ENCODE peak calls at places on chromosomes 11 and 22, in five cellular contexts. D, O, B, N and X are unnamed samples. For H3K27me3, the result is how much of the 10 kb centered on the place peaks cover.

GRCh38 chr22:24751518-24751917 is 23.0 kb downstream of the PIWIL3 start:
- DNase-seq in D (no peak), O (no peak), B (no peak), N (no peak), X (no peak)

GRCh38 chr11:12808519-12808918 is 134.3 kb downstream of the TEAD1 start:
- DNase-seq in D (no peak), O (no peak), B (no peak), N (no peak), X (peak)

GRCh38 chr11:71936825-71937224 is 8.0 kb downstream of the RNF121 start:
- DNase-seq in D (no peak), O (no peak), B (no peak), N (no peak), X (peak)

GRCh38 chr11:18016789-18017188 is 3.9 kb upstream of the SERGEF start:
- DNase-seq in D (no peak), O (no peak), B (no peak), N (no peak), X (no peak)

GRCh38 chr22:19622061-19622441 is 92.3 kb upstream of the SEPTIN5 start:
- DNase-seq in D (no peak), O (no peak), B (no peak), N (no peak), X (no peak)

GRCh38 chr11:6703247-6704063 is 20.3 kb upstream of the MRPL17 start:
- DNase-seq in D (no peak), O (peak), B (peak), N (peak), X (peak)

GRCh38 chr22:33909075-33909458 is 11.2 kb downstream of the LARGE1 start:
- DNase-seq in D (no peak), O (peak), B (no peak), N (no peak), X (peak)

GRCh38 chr22:36116127-36116526 is 44.4 kb downstream of the APOL3 start:
- DNase-seq in D (no peak), O (no peak), B (no peak), N (no peak), X (no peak)

GRCh38 chr11:95788921-95789505 is 569 bp downstream of the FAM76B start:
- DNase-seq in D (no peak), O (peak), B (peak), N (peak), X (peak)

GRCh38 chr22:31344369-31345330 is 1.5 kb downstream of the PATZ1 start:
- DNase-seq in D (peak), O (peak), B (peak), N (peak), X (peak)

GRCh38 chr22:30984317-30984716 is 15.3 kb downstream of the TUG1 start:
- DNase-seq in D (no peak), O (no peak), B (no peak), N (no peak), X (no peak)

GRCh38 chr11:2800655-2801531 is 84.7 kb downstream of the CDKN1C start:
- DNase-seq in D (no peak), O (no peak), B (peak), N (peak), X (no peak)

GRCh38 chr22:48717883-48718817 is 1109.5 kb downstream of the BRD1 start:
- DNase-seq in D (no peak), O (no peak), B (no peak), N (no peak), X (no peak)

GRCh38 chr11:86537541-86538222 is 134.7 kb downstream of the ME3 start:
- DNase-seq in D (no peak), O (no peak), B (no peak), N (no peak), X (peak)

GRCh38 chr11:128692750-128693578 is 908 bp upstream of the FLI1 start:
- DNase-seq in D (peak), O (peak), B (peak), N (no peak), X (peak)

DNA sequence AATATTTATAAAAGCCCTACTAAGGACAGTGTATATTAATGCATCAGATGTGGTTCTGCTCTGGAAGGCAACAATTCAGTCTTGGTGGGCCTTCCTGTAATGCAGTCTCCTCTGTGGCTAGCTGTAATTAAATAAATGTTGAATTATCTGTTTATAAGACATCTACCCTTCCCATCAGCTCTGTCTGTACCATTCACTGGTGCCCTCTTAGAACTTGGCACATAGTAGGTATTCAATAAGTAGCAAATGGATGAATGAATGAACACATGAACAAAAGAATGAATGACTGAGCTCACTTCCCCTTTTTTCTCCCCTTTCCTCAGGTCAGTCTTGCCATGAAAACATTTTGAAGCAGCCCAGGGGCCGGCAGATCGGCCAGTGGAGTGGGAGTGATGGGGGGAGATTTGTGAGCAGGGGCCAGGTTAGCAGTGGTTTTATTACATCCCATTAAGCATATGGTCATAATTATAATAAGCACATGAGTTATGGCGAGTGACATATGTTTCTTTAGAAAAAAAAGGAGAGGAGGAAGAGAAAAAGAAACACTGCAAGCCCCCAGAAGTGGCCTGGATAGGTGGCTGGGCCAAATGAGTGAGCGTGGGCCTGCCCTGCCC is 48.7 kb upstream of the CD82 start:
- DNase-seq in D (no peak), O (no peak), B (no peak), N (no peak), X (no peak)
- H3K27me3 ChIP-seq in D (under half), O (half or more), B (under half), N (under half), X (under half)

DNA sequence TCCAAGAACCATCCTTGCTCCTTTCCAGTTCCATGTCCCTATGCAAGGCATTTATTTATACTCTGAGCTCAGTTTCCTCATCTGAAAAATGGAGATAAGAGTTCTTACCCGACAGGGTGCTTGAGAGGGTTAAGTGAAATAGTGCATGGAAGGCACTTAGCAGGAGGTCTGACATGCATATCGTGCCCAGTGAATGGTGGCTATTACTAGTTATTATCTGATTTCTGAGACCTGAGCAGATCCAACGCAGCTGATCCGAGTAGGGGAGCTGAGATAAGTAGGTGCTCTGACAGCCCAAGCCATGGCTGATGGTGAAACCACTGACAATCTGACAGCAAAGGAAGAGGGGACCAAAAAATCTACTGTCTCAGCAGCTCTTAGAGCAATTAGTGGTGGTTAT is 24.9 kb downstream of the NAV2 start:
- DNase-seq in D (no peak), O (no peak), B (no peak), N (no peak), X (no peak)
- H3K27me3 ChIP-seq in D (under half), O (under half), B (under half), N (under half), X (under half)

GRCh38 chr11:130420478-130421198 is 7.8 kb downstream of the ADAMTS8 start:
- DNase-seq in D (no peak), O (no peak), B (no peak), N (peak), X (no peak)
- H3K27me3 ChIP-seq in D (under half), O (under half), B (under half), N (under half), X (under half)

DNA sequence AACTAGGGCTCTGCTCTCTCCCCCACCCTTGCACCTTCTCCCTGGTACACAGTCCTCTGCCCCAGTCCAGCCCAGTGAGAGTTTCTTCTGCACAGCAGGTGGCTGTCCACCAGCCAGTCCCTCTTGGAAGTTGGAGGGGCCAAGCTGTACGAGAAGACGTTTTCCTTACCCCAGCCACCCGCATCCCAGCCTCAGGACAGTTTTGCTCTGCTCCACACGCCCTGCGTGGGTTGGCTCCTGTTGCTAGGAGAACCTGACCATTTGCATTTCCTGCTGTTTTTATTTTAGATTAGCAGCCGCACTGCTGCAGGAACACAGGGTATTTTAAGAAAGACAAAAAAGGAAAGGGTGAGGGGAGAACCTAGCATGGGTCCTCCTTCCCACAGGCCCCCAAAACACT is 17.6 kb upstream of the NRGN start:
- DNase-seq in D (no peak), O (no peak), B (no peak), N (no peak), X (no peak)
- H3K27me3 ChIP-seq in D (under half), O (half or more), B (under half), N (under half), X (under half)

DNA sequence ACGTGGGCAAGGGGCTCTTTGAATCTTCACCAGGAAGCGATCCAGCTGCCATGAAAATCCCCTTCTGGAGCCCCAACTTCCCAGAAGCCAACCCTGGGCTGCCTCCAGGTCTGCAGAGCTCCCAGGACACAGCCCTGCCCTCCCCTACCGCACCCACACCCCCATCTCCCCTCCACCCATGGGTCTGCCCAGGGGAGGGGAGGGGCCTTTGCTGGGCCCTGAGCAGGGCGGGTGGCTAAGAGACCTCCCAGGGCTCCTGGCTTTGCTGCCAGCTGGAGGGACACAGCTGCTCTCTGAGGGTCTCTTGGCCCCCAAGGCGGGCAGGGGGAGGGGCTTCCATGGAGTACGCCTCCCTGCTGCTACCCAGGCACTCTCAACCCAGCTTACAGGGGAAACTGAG is 64.1 kb downstream of the WNT7B start:
- DNase-seq in D (no peak), O (no peak), B (no peak), N (peak), X (no peak)
- H3K27me3 ChIP-seq in D (under half), O (under half), B (under half), N (under half), X (under half)

DNA sequence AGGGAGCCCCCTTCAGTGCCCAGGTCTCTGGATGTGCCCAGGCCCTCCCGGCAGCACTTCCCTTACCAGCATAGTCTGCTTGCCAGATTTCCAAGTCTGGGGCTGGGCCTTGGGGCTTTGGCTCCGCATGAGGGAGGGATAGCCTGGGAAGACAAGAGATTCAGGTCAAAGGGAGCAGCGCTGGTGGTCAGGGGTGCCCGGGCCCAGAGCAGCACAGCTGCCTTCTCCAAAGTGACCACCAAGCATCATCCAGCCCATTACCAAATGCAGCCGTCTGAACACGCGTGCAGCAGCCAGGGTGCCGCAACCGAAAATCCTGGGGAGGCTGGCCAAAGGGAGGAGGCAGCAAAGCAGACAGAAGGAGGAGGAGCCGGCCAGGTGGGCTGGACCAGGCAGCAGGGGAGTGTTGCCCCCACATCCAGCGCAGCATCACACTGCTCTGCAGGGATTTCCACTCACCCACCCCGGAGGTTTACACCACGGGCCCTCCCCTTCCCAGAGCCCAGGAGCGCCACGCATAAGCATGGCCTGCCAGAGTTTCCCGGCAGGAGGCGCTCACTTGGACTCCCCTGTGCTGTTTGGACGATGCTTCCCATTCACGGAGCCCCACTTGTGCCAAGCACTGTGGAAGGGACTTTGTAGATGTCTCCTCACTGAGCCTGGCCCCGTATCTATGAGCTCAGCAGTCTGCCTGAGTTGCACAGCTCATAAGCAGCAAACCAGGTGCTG is 22.5 kb downstream of the TRIM29 start:
- DNase-seq in D (no peak), O (no peak), B (no peak), N (no peak), X (no peak)
- H3K27me3 ChIP-seq in D (under half), O (half or more), B (under half), N (under half), X (under half)

GRCh38 chr11:68989936-68990606 is 9.3 kb upstream of the MRGPRD start:
- DNase-seq in D (no peak), O (no peak), B (peak), N (peak), X (no peak)
- H3K27me3 ChIP-seq in D (under half), O (under half), B (under half), N (under half), X (under half)

GRCh38 chr11:44342616-44343015 is 32.7 kb upstream of the ALX4 start:
- DNase-seq in D (no peak), O (no peak), B (no peak), N (no peak), X (no peak)

GRCh38 chr11:44338031-44338430 is 28.1 kb upstream of the ALX4 start:
- DNase-seq in D (no peak), O (no peak), B (no peak), N (no peak), X (no peak)

GRCh38 chr11:44340656-44341055 is 30.7 kb upstream of the ALX4 start:
- DNase-seq in D (no peak), O (no peak), B (no peak), N (no peak), X (no peak)

GRCh38 chr11:44338721-44339529 is 29.0 kb upstream of the ALX4 start:
- DNase-seq in D (no peak), O (no peak), B (no peak), N (no peak), X (no peak)

DNA sequence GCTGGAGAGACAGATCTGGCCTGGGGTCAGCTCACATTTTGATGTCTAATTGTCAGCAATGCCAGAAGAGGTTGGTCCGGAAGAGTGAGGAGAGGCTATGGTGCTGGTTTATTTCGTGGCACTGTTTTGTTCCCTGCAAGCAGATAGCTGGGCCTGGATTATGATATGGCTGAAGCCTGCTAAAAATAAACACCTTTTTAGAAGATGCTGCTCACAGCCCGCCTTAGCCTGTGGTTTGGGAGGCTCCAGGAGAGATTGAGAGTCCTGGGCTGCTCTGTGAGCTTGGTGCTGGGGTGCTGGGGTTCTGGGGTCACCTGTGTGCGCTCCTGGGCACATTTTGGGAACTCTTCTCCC is 29.6 kb upstream of the ALX4 start:
- DNase-seq in D (no peak), O (no peak), B (no peak), N (no peak), X (no peak)
- H3K27me3 ChIP-seq in D (under half), O (half or more), B (under half), N (under half), X (half or more)

DNA sequence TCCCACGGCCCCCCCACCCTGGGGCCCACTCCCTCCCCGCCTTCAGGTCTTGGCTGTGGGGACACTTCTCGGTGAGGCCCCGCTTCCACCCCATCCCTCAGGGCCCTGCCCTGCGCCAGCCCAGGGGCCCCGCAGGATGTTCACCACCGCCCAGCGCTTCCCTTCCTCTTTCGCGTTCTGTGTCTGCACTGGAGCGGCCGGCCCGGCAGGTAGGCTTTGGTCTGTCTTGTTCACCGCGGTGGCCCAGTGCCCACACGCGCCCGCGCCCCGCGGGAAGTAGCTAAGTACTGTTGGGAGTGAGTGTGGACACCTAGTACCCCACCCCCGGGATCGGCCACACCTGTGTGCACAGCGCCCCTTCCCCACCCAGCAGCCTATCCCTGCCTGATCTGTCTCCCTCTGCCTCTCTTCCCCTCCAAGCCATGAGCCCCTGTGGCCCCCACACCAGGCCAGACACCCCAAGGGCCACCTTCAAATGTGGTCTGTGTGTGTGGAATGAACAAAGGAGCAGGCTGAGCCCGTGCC is 85.4 kb downstream of the WNT7B start:
- DNase-seq in D (no peak), O (no peak), B (no peak), N (no peak), X (no peak)
- H3K27me3 ChIP-seq in D (under half), O (under half), B (under half), N (under half), X (under half)

DNA sequence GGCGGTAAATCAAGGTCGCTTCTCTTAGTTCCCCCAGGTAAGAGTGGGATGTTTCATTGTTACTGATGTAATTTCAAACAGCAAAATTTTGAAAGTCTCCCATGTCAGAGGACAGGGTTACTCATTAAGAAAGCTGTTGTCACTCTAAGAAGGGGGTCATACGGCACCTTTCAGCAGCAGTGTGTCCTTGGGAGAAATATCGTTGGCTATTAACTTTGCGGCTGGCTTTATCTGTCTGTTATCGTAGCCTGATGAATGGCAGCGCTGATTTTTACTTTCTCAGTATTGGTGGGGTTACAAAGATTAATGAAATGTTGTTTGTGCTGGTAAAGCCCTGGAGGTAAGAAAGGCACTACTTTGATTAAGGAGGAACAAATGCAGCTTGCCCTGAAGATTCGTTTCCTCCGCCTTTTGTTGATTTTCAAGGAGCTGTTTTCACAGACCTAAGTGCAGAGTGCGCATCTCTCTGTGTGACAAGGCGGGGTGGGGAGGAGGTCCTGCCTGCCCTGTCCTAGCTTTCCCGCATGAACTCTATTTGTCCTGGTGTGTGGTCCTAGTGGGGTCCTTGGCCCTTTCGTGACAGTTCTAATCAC is 27.6 kb upstream of the FBXO3 start:
- DNase-seq in D (no peak), O (no peak), B (no peak), N (no peak), X (no peak)
- H3K27me3 ChIP-seq in D (under half), O (under half), B (under half), N (under half), X (under half)